ENCODE peak calls at places on chromosomes 3 and 15, in four cellular contexts. One of them, this sample, is unnamed.

GRCh38 chr15:88888719-88889118 is 6.6 kb downstream of the HAPLN3 start:
- DNase-seq in cardiac fibroblast: no peak
- DNase-seq in omental fat pad: no peak
- DNase-seq in B cell: no peak
- DNase-seq in this sample: no peak

GRCh38 chr15:52100807-52101206 is 11.8 kb downstream of the BCL2L10 start:
- DNase-seq in cardiac fibroblast: peak; percentile 96
- DNase-seq in B cell: no peak
- DNase-seq in omental fat pad: peak; percentile 73
- DNase-seq in this sample: no peak

GRCh38 chr3:67809370-67809935 is 155.0 kb upstream of the SUCLG2 start:
- DNase-seq in cardiac fibroblast: no peak
- DNase-seq in B cell: no peak
- DNase-seq in omental fat pad: no peak
- DNase-seq in this sample: no peak

GRCh38 chr3:56219894-56220805 is 248.1 kb downstream of the ERC2 start:
- DNase-seq in omental fat pad: no peak
- DNase-seq in B cell: no peak
- DNase-seq in cardiac fibroblast: peak; percentile 2
- DNase-seq in this sample: no peak

GRCh38 chr3:153753035-153753434 is 368.2 kb upstream of the ARHGEF26 start:
- DNase-seq in omental fat pad: no peak
- DNase-seq in B cell: no peak
- DNase-seq in cardiac fibroblast: no peak
- DNase-seq in this sample: no peak

GRCh38 chr3:153221748-153222162 is 59.7 kb downstream of the RAP2B start:
- DNase-seq in omental fat pad: no peak
- DNase-seq in B cell: peak; percentile 48
- DNase-seq in cardiac fibroblast: peak; percentile 98
- DNase-seq in this sample: peak; percentile 72

GRCh38 chr3:169998668-169999131 is 32.1 kb downstream of the SEC62 start:
- DNase-seq in cardiac fibroblast: peak; percentile 94
- DNase-seq in omental fat pad: no peak
- DNase-seq in B cell: no peak
- DNase-seq in this sample: no peak

GRCh38 chr15:62855085-62855476 is 187.5 kb upstream of the TPM1 start:
- DNase-seq in B cell: no peak
- DNase-seq in omental fat pad: no peak
- DNase-seq in cardiac fibroblast: no peak
- DNase-seq in this sample: no peak

GRCh38 chr3:39550343-39550742 is 82.9 kb downstream of the MOBP start:
- DNase-seq in B cell: no peak
- DNase-seq in omental fat pad: no peak
- DNase-seq in cardiac fibroblast: no peak
- DNase-seq in this sample: no peak

GRCh38 chr15:90603893-90604292 is 74.2 kb downstream of the CRTC3 start:
- DNase-seq in B cell: no peak
- DNase-seq in omental fat pad: no peak
- DNase-seq in cardiac fibroblast: peak; percentile 59
- DNase-seq in this sample: peak; percentile 26
- TF ChIP-seq CTCF in B cell: peak; percentile 52
- TF ChIP-seq CTCF in omental fat pad: no peak
- TF ChIP-seq CTCF in cardiac fibroblast: peak; percentile 66
- TF ChIP-seq CTCF in this sample: peak; percentile 70

DNA sequence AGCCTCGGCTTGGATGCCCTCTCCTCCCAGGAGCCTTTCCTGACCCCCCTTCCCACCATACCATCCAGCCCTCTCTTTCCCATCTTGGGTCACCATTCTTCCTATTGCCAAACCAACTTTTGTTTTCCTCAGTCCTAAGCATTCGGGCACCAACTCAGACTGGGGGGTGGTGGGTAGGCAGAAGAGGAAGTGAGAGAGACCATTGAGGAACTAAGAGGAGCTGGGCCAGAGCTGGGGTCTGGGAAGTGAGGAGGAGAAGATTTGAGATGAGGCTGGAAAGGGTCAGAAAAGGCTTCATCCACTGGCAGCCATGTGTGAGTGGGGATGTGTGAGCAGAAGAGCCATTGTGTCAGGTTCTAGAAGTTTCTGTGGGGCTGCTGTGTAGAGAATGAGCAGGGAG is 37.7 kb downstream of the TKT start:
- DNase-seq in cardiac fibroblast: no peak
- DNase-seq in B cell: peak; percentile 59
- DNase-seq in omental fat pad: no peak
- DNase-seq in this sample: no peak
- TF ChIP-seq CTCF in cardiac fibroblast: no peak
- TF ChIP-seq CTCF in B cell: no peak
- TF ChIP-seq CTCF in omental fat pad: no peak
- TF ChIP-seq CTCF in this sample: no peak

DNA sequence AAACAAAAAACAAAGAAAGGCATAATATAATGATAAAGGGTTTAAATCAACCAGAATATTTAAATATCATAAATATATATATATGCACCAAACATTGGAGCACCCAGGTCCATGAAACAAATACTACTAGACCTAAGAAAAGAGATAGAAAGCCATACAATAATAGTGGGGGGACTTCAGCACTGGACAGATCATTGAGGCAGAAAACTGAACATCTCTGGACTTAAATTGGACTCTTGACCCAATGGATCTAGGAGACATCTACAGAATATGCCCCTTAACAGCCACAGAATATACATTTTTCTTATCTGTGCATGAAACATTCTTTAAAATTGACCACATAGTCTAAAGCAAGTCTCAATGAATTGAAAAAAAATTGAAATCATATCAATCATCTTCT is 48.7 kb upstream of the CD96 start:
- DNase-seq in B cell: no peak
- DNase-seq in omental fat pad: no peak
- DNase-seq in cardiac fibroblast: no peak
- DNase-seq in this sample: no peak
- TF ChIP-seq CTCF in B cell: no peak
- TF ChIP-seq CTCF in omental fat pad: no peak
- TF ChIP-seq CTCF in cardiac fibroblast: no peak
- TF ChIP-seq CTCF in this sample: no peak

DNA sequence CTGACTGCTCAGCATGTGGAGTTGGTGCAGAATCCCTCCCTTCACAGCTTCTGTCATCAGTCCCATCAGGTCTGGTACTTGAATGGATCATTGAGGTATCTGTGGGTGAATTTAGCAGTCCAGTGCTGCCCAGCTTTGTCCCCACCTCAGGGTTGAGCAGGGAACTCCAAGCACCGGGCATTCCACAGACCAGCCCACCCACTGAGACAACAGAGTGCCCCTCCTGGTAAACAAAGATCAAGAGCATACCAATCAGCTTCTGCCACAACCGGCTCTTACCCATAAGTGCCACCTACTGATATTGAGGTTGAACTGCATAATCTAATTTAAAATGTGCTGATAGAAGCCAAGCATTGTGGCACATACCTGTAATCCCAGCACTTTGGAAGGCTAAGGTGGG is 57.1 kb upstream of the FXR1 start:
- DNase-seq in cardiac fibroblast: peak; percentile 6
- DNase-seq in B cell: no peak
- DNase-seq in omental fat pad: no peak
- DNase-seq in this sample: no peak
- TF ChIP-seq CTCF in cardiac fibroblast: no peak
- TF ChIP-seq CTCF in B cell: no peak
- TF ChIP-seq CTCF in omental fat pad: no peak
- TF ChIP-seq CTCF in this sample: no peak

GRCh38 chr3:25661694-25662455 is 2.8 kb downstream of the TOP2B start:
- DNase-seq in omental fat pad: no peak
- DNase-seq in cardiac fibroblast: no peak
- DNase-seq in B cell: no peak
- DNase-seq in this sample: no peak
- TF ChIP-seq CTCF in omental fat pad: no peak
- TF ChIP-seq CTCF in cardiac fibroblast: no peak
- TF ChIP-seq CTCF in B cell: peak; percentile 50
- TF ChIP-seq CTCF in this sample: no peak

DNA sequence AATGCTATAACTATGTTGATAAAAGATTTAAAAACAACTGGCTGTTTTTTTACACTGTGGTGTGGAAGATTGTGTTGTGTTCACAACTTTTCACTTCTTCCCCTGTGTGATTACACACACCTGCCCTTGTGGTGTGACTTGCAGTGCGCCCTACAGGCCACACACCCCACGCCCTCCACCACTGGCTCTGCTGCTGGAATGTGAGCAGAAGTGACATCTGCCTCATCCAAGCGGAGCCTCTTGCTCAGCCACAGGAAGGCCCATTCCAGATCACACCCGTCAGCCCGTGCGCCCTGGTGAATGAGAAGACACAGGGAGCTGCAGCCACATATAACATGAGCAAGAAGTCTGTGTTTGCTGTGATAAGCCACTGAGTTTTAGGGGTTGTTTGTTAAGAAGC is 7.0 kb downstream of the CCR2 start:
- DNase-seq in cardiac fibroblast: no peak
- DNase-seq in B cell: no peak
- DNase-seq in omental fat pad: no peak
- DNase-seq in this sample: no peak
- TF ChIP-seq CTCF in cardiac fibroblast: no peak
- TF ChIP-seq CTCF in B cell: no peak
- TF ChIP-seq CTCF in omental fat pad: no peak
- TF ChIP-seq CTCF in this sample: no peak